ENCODE peak calls at places on chromosome 3, in five cellular contexts. One of them, this sample, is unnamed.

GRCh38 chr3:193757457-193757856 is 164.4 kb downstream of the OPA1 start:
- DNase-seq in iris pigment epithelial cell: no peak
- DNase-seq in activated gamma-delta T cell treated with anti-CD3 and anti-CD28 coated beads, Interleukin-2, amount 50 U/mL, for 16 hours: no peak
- DNase-seq in RCC 7860: no peak
- DNase-seq in WTC11: no peak
- DNase-seq in this sample: no peak

GRCh38 chr3:71186816-71187215 is 396.7 kb downstream of the FOXP1 start:
- DNase-seq in RCC 7860: no peak
- DNase-seq in iris pigment epithelial cell: no peak
- DNase-seq in WTC11: no peak
- DNase-seq in activated gamma-delta T cell treated with anti-CD3 and anti-CD28 coated beads, Interleukin-2, amount 50 U/mL, for 16 hours: no peak
- DNase-seq in this sample: no peak

GRCh38 chr3:861721-862120 is 231.1 kb upstream of the CNTN6 start:
- DNase-seq in RCC 7860: no peak
- DNase-seq in activated gamma-delta T cell treated with anti-CD3 and anti-CD28 coated beads, Interleukin-2, amount 50 U/mL, for 16 hours: no peak
- DNase-seq in iris pigment epithelial cell: no peak
- DNase-seq in WTC11: no peak
- DNase-seq in this sample: no peak

GRCh38 chr3:149908558-149908957 is 62.1 kb downstream of the PFN2 start:
- DNase-seq in WTC11: no peak
- DNase-seq in iris pigment epithelial cell: no peak
- DNase-seq in RCC 7860: no peak
- DNase-seq in activated gamma-delta T cell treated with anti-CD3 and anti-CD28 coated beads, Interleukin-2, amount 50 U/mL, for 16 hours: no peak
- DNase-seq in this sample: no peak

GRCh38 chr3:172617013-172617706 is 93.7 kb downstream of the NCEH1 start:
- DNase-seq in iris pigment epithelial cell: no peak
- DNase-seq in WTC11: no peak
- DNase-seq in RCC 7860: no peak
- DNase-seq in activated gamma-delta T cell treated with anti-CD3 and anti-CD28 coated beads, Interleukin-2, amount 50 U/mL, for 16 hours: no peak
- DNase-seq in this sample: no peak

GRCh38 chr3:129386984-129387383 is 41.5 kb downstream of the EFCAB12 start:
- DNase-seq in RCC 7860: no peak
- DNase-seq in WTC11: no peak
- DNase-seq in iris pigment epithelial cell: no peak
- DNase-seq in activated gamma-delta T cell treated with anti-CD3 and anti-CD28 coated beads, Interleukin-2, amount 50 U/mL, for 16 hours: no peak
- DNase-seq in this sample: no peak

GRCh38 chr3:133444071-133444774 is 44.4 kb downstream of the BFSP2 start:
- DNase-seq in RCC 7860: peak; percentile 59
- DNase-seq in activated gamma-delta T cell treated with anti-CD3 and anti-CD28 coated beads, Interleukin-2, amount 50 U/mL, for 16 hours: no peak
- DNase-seq in WTC11: no peak
- DNase-seq in iris pigment epithelial cell: peak; percentile 37
- DNase-seq in this sample: no peak

GRCh38 chr3:190017575-190018288 is 103.0 kb downstream of the P3H2 start:
- DNase-seq in iris pigment epithelial cell: peak; percentile 82
- DNase-seq in WTC11: no peak
- DNase-seq in RCC 7860: peak; percentile 36
- DNase-seq in activated gamma-delta T cell treated with anti-CD3 and anti-CD28 coated beads, Interleukin-2, amount 50 U/mL, for 16 hours: no peak
- DNase-seq in this sample: no peak

GRCh38 chr3:161149529-161149928 is 44.4 kb upstream of the B3GALNT1 start:
- DNase-seq in RCC 7860: no peak
- DNase-seq in WTC11: no peak
- DNase-seq in iris pigment epithelial cell: peak; percentile 83
- DNase-seq in activated gamma-delta T cell treated with anti-CD3 and anti-CD28 coated beads, Interleukin-2, amount 50 U/mL, for 16 hours: no peak
- DNase-seq in this sample: no peak

GRCh38 chr3:197317250-197317963 is 19.0 kb upstream of the DLG1 start:
- DNase-seq in activated gamma-delta T cell treated with anti-CD3 and anti-CD28 coated beads, Interleukin-2, amount 50 U/mL, for 16 hours: no peak
- DNase-seq in iris pigment epithelial cell: peak; percentile 99
- DNase-seq in WTC11: no peak
- DNase-seq in RCC 7860: peak; percentile 73
- DNase-seq in this sample: no peak

GRCh38 chr3:11810276-11810675 is 36.4 kb downstream of the TAMM41 start:
- DNase-seq in activated gamma-delta T cell treated with anti-CD3 and anti-CD28 coated beads, Interleukin-2, amount 50 U/mL, for 16 hours: no peak
- DNase-seq in RCC 7860: no peak
- DNase-seq in WTC11: no peak
- DNase-seq in iris pigment epithelial cell: peak; percentile 91
- DNase-seq in this sample: no peak

GRCh38 chr3:120566243-120566980 is 29.7 kb upstream of the NDUFB4 start:
- DNase-seq in activated gamma-delta T cell treated with anti-CD3 and anti-CD28 coated beads, Interleukin-2, amount 50 U/mL, for 16 hours: no peak
- DNase-seq in iris pigment epithelial cell: no peak
- DNase-seq in WTC11: no peak
- DNase-seq in RCC 7860: peak; percentile 42
- DNase-seq in this sample: no peak

GRCh38 chr3:44795197-44795596 is 33.6 kb downstream of the KIF15 start:
- DNase-seq in WTC11: no peak
- DNase-seq in activated gamma-delta T cell treated with anti-CD3 and anti-CD28 coated beads, Interleukin-2, amount 50 U/mL, for 16 hours: no peak
- DNase-seq in RCC 7860: no peak
- DNase-seq in iris pigment epithelial cell: peak; percentile 29
- DNase-seq in this sample: no peak

GRCh38 chr3:39065197-39065596 is 13.4 kb downstream of the WDR48 start:
- DNase-seq in WTC11: peak; percentile 51
- DNase-seq in activated gamma-delta T cell treated with anti-CD3 and anti-CD28 coated beads, Interleukin-2, amount 50 U/mL, for 16 hours: no peak
- DNase-seq in iris pigment epithelial cell: peak; percentile 70
- DNase-seq in RCC 7860: no peak
- DNase-seq in this sample: peak; percentile 48

GRCh38 chr3:136694321-136694720 is 57.9 kb downstream of the STAG1 start:
- DNase-seq in iris pigment epithelial cell: no peak
- DNase-seq in activated gamma-delta T cell treated with anti-CD3 and anti-CD28 coated beads, Interleukin-2, amount 50 U/mL, for 16 hours: no peak
- DNase-seq in RCC 7860: no peak
- DNase-seq in WTC11: no peak
- DNase-seq in this sample: no peak

GRCh38 chr3:97949110-97949485 is 23.1 kb downstream of the RIOX2 start:
- DNase-seq in WTC11: no peak
- DNase-seq in activated gamma-delta T cell treated with anti-CD3 and anti-CD28 coated beads, Interleukin-2, amount 50 U/mL, for 16 hours: no peak
- DNase-seq in RCC 7860: no peak
- DNase-seq in iris pigment epithelial cell: no peak
- DNase-seq in this sample: no peak

GRCh38 chr3:103002447-103002846 is 567.6 kb downstream of the ZPLD1 start:
- DNase-seq in RCC 7860: no peak
- DNase-seq in iris pigment epithelial cell: no peak
- DNase-seq in WTC11: no peak
- DNase-seq in activated gamma-delta T cell treated with anti-CD3 and anti-CD28 coated beads, Interleukin-2, amount 50 U/mL, for 16 hours: no peak
- DNase-seq in this sample: no peak

GRCh38 chr3:183766745-183767606 is 58.4 kb downstream of the MAP6D1 start:
- DNase-seq in RCC 7860: peak; percentile 66
- DNase-seq in activated gamma-delta T cell treated with anti-CD3 and anti-CD28 coated beads, Interleukin-2, amount 50 U/mL, for 16 hours: peak; percentile 45
- DNase-seq in iris pigment epithelial cell: peak; percentile 83
- DNase-seq in WTC11: peak; percentile 80
- DNase-seq in this sample: peak; percentile 69

GRCh38 chr3:114104414-114104813 is 47.9 kb downstream of the QTRT2 start:
- DNase-seq in RCC 7860: no peak
- DNase-seq in WTC11: no peak
- DNase-seq in iris pigment epithelial cell: peak; percentile 66
- DNase-seq in activated gamma-delta T cell treated with anti-CD3 and anti-CD28 coated beads, Interleukin-2, amount 50 U/mL, for 16 hours: no peak
- DNase-seq in this sample: no peak

GRCh38 chr3:32347286-32348125 is 44.1 kb upstream of the CMTM7 start:
- DNase-seq in iris pigment epithelial cell: no peak
- DNase-seq in RCC 7860: peak; percentile 9
- DNase-seq in WTC11: no peak
- DNase-seq in activated gamma-delta T cell treated with anti-CD3 and anti-CD28 coated beads, Interleukin-2, amount 50 U/mL, for 16 hours: no peak
- DNase-seq in this sample: no peak

GRCh38 chr3:187104342-187104741 is 35.0 kb downstream of the RPL39L start:
- DNase-seq in RCC 7860: no peak
- DNase-seq in activated gamma-delta T cell treated with anti-CD3 and anti-CD28 coated beads, Interleukin-2, amount 50 U/mL, for 16 hours: no peak
- DNase-seq in iris pigment epithelial cell: no peak
- DNase-seq in WTC11: no peak
- DNase-seq in this sample: no peak

GRCh38 chr3:42803800-42804112 is 534 bp downstream of the HIGD1A start:
- DNase-seq in WTC11: peak; percentile 28
- DNase-seq in RCC 7860: no peak
- DNase-seq in iris pigment epithelial cell: peak; percentile 38
- DNase-seq in activated gamma-delta T cell treated with anti-CD3 and anti-CD28 coated beads, Interleukin-2, amount 50 U/mL, for 16 hours: peak; percentile 4
- DNase-seq in this sample: peak; percentile 57

GRCh38 chr3:22862111-22862510 is 341.0 kb upstream of the UBE2E2 start:
- DNase-seq in RCC 7860: no peak
- DNase-seq in WTC11: no peak
- DNase-seq in iris pigment epithelial cell: no peak
- DNase-seq in activated gamma-delta T cell treated with anti-CD3 and anti-CD28 coated beads, Interleukin-2, amount 50 U/mL, for 16 hours: no peak
- DNase-seq in this sample: no peak

GRCh38 chr3:31861839-31862238 is 119.2 kb downstream of the OSBPL10 start:
- DNase-seq in RCC 7860: no peak
- DNase-seq in iris pigment epithelial cell: no peak
- DNase-seq in WTC11: no peak
- DNase-seq in activated gamma-delta T cell treated with anti-CD3 and anti-CD28 coated beads, Interleukin-2, amount 50 U/mL, for 16 hours: no peak
- DNase-seq in this sample: no peak

GRCh38 chr3:127615631-127616305 is 13.2 kb upstream of the PODXL2 start:
- DNase-seq in WTC11: no peak
- DNase-seq in RCC 7860: no peak
- DNase-seq in activated gamma-delta T cell treated with anti-CD3 and anti-CD28 coated beads, Interleukin-2, amount 50 U/mL, for 16 hours: no peak
- DNase-seq in iris pigment epithelial cell: no peak
- DNase-seq in this sample: no peak

GRCh38 chr3:25849101-25849500 is 59.2 kb downstream of the OXSM start:
- DNase-seq in RCC 7860: no peak
- DNase-seq in WTC11: no peak
- DNase-seq in iris pigment epithelial cell: no peak
- DNase-seq in activated gamma-delta T cell treated with anti-CD3 and anti-CD28 coated beads, Interleukin-2, amount 50 U/mL, for 16 hours: no peak
- DNase-seq in this sample: no peak

GRCh38 chr3:141231923-141232861 is 567 bp downstream of the PXYLP1 start:
- DNase-seq in WTC11: peak; percentile 66
- DNase-seq in RCC 7860: no peak
- DNase-seq in activated gamma-delta T cell treated with anti-CD3 and anti-CD28 coated beads, Interleukin-2, amount 50 U/mL, for 16 hours: no peak
- DNase-seq in iris pigment epithelial cell: no peak
- DNase-seq in this sample: peak; percentile 41

GRCh38 chr3:64270143-64270542 is 44.9 kb upstream of the PRICKLE2 start:
- DNase-seq in activated gamma-delta T cell treated with anti-CD3 and anti-CD28 coated beads, Interleukin-2, amount 50 U/mL, for 16 hours: no peak
- DNase-seq in RCC 7860: no peak
- DNase-seq in WTC11: no peak
- DNase-seq in iris pigment epithelial cell: no peak
- DNase-seq in this sample: no peak

GRCh38 chr3:134685881-134686802 is 35.3 kb upstream of the KY start:
- DNase-seq in WTC11: no peak
- DNase-seq in iris pigment epithelial cell: peak; percentile 78
- DNase-seq in activated gamma-delta T cell treated with anti-CD3 and anti-CD28 coated beads, Interleukin-2, amount 50 U/mL, for 16 hours: no peak
- DNase-seq in RCC 7860: peak; percentile 73
- DNase-seq in this sample: no peak

GRCh38 chr3:190305406-190305805 is 16.8 kb downstream of the CLDN1 start:
- DNase-seq in activated gamma-delta T cell treated with anti-CD3 and anti-CD28 coated beads, Interleukin-2, amount 50 U/mL, for 16 hours: no peak
- DNase-seq in RCC 7860: no peak
- DNase-seq in WTC11: no peak
- DNase-seq in iris pigment epithelial cell: peak; percentile 65
- DNase-seq in this sample: no peak

GRCh38 chr3:54792584-54792983 is 135.3 kb downstream of the LRTM1 start:
- DNase-seq in WTC11: no peak
- DNase-seq in RCC 7860: no peak
- DNase-seq in activated gamma-delta T cell treated with anti-CD3 and anti-CD28 coated beads, Interleukin-2, amount 50 U/mL, for 16 hours: no peak
- DNase-seq in iris pigment epithelial cell: no peak
- DNase-seq in this sample: no peak

GRCh38 chr3:131501949-131502348 is 822 bp downstream of the MRPL3 start:
- DNase-seq in activated gamma-delta T cell treated with anti-CD3 and anti-CD28 coated beads, Interleukin-2, amount 50 U/mL, for 16 hours: no peak
- DNase-seq in RCC 7860: no peak
- DNase-seq in WTC11: no peak
- DNase-seq in iris pigment epithelial cell: no peak
- DNase-seq in this sample: no peak

GRCh38 chr3:123997543-123997942 is 5.6 kb upstream of the ROPN1 start:
- DNase-seq in activated gamma-delta T cell treated with anti-CD3 and anti-CD28 coated beads, Interleukin-2, amount 50 U/mL, for 16 hours: no peak
- DNase-seq in RCC 7860: no peak
- DNase-seq in iris pigment epithelial cell: no peak
- DNase-seq in WTC11: no peak
- DNase-seq in this sample: no peak